ENCODE peak calls at places on chromosomes 11 and 22, in ten cellular contexts. X, B, O, T, Z, N, A, D, U and E are unnamed samples.

GRCh38 chr11:78078218-78079167 is 1.2 kb downstream of the NDUFC2 start:
- DNase-seq in X (no peak), B (no peak), O (no peak), T (no peak), Z (no peak), N (no peak), A (no peak), D (no peak), U (no peak), E (no peak)

GRCh38 chr11:66020618-66021357 is 5.5 kb downstream of the CATSPER1 start:
- DNase-seq in X (peak), B (no peak), O (peak), T (no peak), Z (no peak), N (peak), A (no peak), D (no peak), U (peak), E (no peak)

GRCh38 chr11:69252494-69252845 is 41.5 kb upstream of the MYEOV start:
- DNase-seq in X (peak), B (no peak), O (no peak), T (no peak), Z (no peak), N (no peak), A (no peak), D (no peak), U (no peak), E (no peak)

GRCh38 chr11:34356576-34356917 is 1.3 kb downstream of the ABTB2 start:
- DNase-seq in X (peak), B (no peak), O (peak), T (no peak), Z (no peak), N (peak), A (no peak), D (no peak), U (no peak), E (no peak)

GRCh38 chr22:39080052-39080762 is 3.1 kb downstream of the APOBEC3G start:
- DNase-seq in X (no peak), B (no peak), O (no peak), T (no peak), Z (no peak), N (no peak), A (no peak), D (no peak), U (no peak), E (peak)

GRCh38 chr11:44727373-44728084 is 767 bp downstream of the TSPAN18 start:
- DNase-seq in X (peak), B (peak), O (peak), T (peak), Z (peak), N (peak), A (peak), D (peak), U (peak), E (peak)

GRCh38 chr22:44752285-44753188 is at the start of gene ARHGAP8:
- DNase-seq in X (peak), B (no peak), O (no peak), T (no peak), Z (no peak), N (no peak), A (no peak), D (no peak), U (no peak), E (peak)

GRCh38 chr11:125110996-125111340 is 458 bp downstream of the TMEM218 start:
- DNase-seq in X (no peak), B (no peak), O (no peak), T (no peak), Z (no peak), N (peak), A (no peak), D (no peak), U (no peak), E (no peak)

GRCh38 chr11:6817668-6818067 is 18.2 kb upstream of the OR6A2 start:
- DNase-seq in X (no peak), B (no peak), O (no peak), T (no peak), Z (no peak), N (no peak), A (no peak), D (no peak), U (no peak), E (no peak)

GRCh38 chr11:64890084-64890944 is 11.9 kb upstream of the EHD1 start:
- DNase-seq in X (no peak), B (no peak), O (no peak), T (no peak), Z (no peak), N (no peak), A (no peak), D (no peak), U (no peak), E (no peak)